ENCODE peak calls at places on chromosome 17, in eight cellular contexts. O is left ventricle myocardium superior; S is trophoblast cell; W is NCI-H2081; Y is stimulated activated CD4-positive, alpha-beta T cell treated with anti-CD3 and anti-CD28 coated beads, Interleukin-1b, Interleukin-23, amount 100 ng/mL, for 1 hour; B is skeletal muscle cell; J is NCI-H774; E is upper lobe of right lung. Z is an unnamed sample.

GRCh38 chr17:64455993-64456885 is 7.3 kb downstream of the MILR1 start:
- DNase-seq in J (no peak), E (no peak), S (no peak), Y (no peak), O (no peak), B (no peak), W (no peak), Z (no peak)

GRCh38 chr17:17506181-17506741 is 10.1 kb upstream of the RASD1 start:
- DNase-seq in W (no peak), E (peak), S (no peak), J (no peak), O (peak), Y (no peak), B (no peak), Z (no peak)

GRCh38 chr17:48541574-48542113 is 3.3 kb downstream of the HOXB2 start:
- DNase-seq in Y (no peak), O (peak), S (peak), J (peak), B (no peak), W (no peak), E (peak), Z (no peak)

GRCh38 chr17:16251556-16251955 is 34.5 kb downstream of the PIGL start:
- DNase-seq in O (no peak), B (no peak), E (no peak), Y (no peak), W (no peak), J (no peak), S (no peak), Z (no peak)

GRCh38 chr17:40548982-40549680 is 16.1 kb downstream of the CCR7 start:
- DNase-seq in B (peak), O (no peak), W (no peak), J (no peak), E (peak), Y (no peak), S (no peak), Z (peak)

GRCh38 chr17:46199379-46199778 is 6.2 kb upstream of the KANSL1 start:
- DNase-seq in S (no peak), J (no peak), W (no peak), Y (no peak), O (no peak), B (no peak), E (no peak), Z (no peak)

GRCh38 chr17:9432867-9433495 is 142.6 kb downstream of the STX8 start:
- DNase-seq in S (no peak), W (no peak), J (no peak), E (no peak), B (peak), O (no peak), Y (no peak), Z (no peak)

GRCh38 chr17:65741690-65742089 is 180.2 kb upstream of the AXIN2 start:
- DNase-seq in B (no peak), W (no peak), S (no peak), E (no peak), O (no peak), Y (no peak), J (no peak), Z (no peak)

GRCh38 chr17:82228842-82229685 is at the start of gene SLC16A3:
- DNase-seq in O (peak), J (peak), E (peak), Y (peak), B (no peak), S (peak), W (no peak), Z (peak)

GRCh38 chr17:50107790-50108414 is 12.8 kb downstream of the PDK2 start:
- DNase-seq in B (no peak), Y (no peak), S (no peak), E (no peak), J (no peak), W (no peak), O (peak), Z (no peak)

GRCh38 chr17:70555723-70556122 is 386.4 kb downstream of the KCNJ2 start:
- DNase-seq in B (no peak), Y (no peak), S (no peak), O (no peak), W (no peak), E (no peak), J (no peak), Z (no peak)

GRCh38 chr17:49431743-49432142 is 17.1 kb upstream of the PHB1 start:
- DNase-seq in J (no peak), E (no peak), S (no peak), Y (no peak), W (no peak), O (no peak), B (no peak), Z (no peak)

GRCh38 chr17:7561589-7562207 is at the start of gene SENP3:
- DNase-seq in B (peak), S (peak), W (peak), E (peak), J (peak), O (peak), Y (peak), Z (peak)

GRCh38 chr17:37493249-37494027 is 3.7 kb downstream of the DUSP14 start:
- DNase-seq in E (no peak), J (no peak), Y (no peak), S (peak), B (peak), O (no peak), W (no peak), Z (no peak)

GRCh38 chr17:80889897-80890550 is 101.6 kb upstream of the CHMP6 start:
- DNase-seq in O (peak), Y (no peak), S (no peak), B (no peak), E (no peak), J (no peak), W (no peak), Z (no peak)

GRCh38 chr17:77312786-77313599 is 172.2 kb downstream of the SEC14L1 start:
- DNase-seq in J (no peak), O (peak), S (no peak), Y (no peak), E (no peak), W (no peak), B (peak), Z (no peak)

GRCh38 chr17:76241776-76242175 is 1.5 kb upstream of the RNF157 start:
- DNase-seq in O (no peak), Y (no peak), J (no peak), E (no peak), W (no peak), S (no peak), B (no peak), Z (no peak)

GRCh38 chr17:42142371-42142896 is 12.4 kb downstream of the RAB5C start:
- DNase-seq in W (no peak), B (peak), J (no peak), E (no peak), O (no peak), Y (no peak), S (peak), Z (no peak)

GRCh38 chr17:57468932-57469775 is 212.8 kb downstream of the MSI2 start:
- DNase-seq in E (no peak), O (no peak), J (peak), B (no peak), W (peak), Y (no peak), S (no peak), Z (no peak)

GRCh38 chr17:37358098-37358829 is 17.5 kb upstream of the C17orf78 start:
- DNase-seq in O (no peak), S (no peak), J (peak), E (peak), W (peak), B (peak), Y (no peak), Z (peak)